ENCODE peak calls at places on chromosomes 3 and 15, in nine cellular contexts. One of them, this sample, is unnamed.

GRCh38 chr3:66405701-66406091 is 95.1 kb downstream of the LRIG1 start:
- DNase-seq in body of pancreas: no peak
- DNase-seq in stimulated activated CD4-positive, alpha-beta T cell treated with anti-CD3 and anti-CD28 coated beads, Interleukin-2, amount 100 ng/mL, for 24 hours: no peak
- DNase-seq in breast epithelium: no peak
- DNase-seq in Calu3: no peak
- DNase-seq in B cell: no peak
- DNase-seq in NCI-H187 treated with DMSO at 0.1 percent for 48 hours: no peak
- DNase-seq in AG08396: peak; percentile 71
- DNase-seq in frontal cortex: peak; percentile 60
- DNase-seq in this sample: no peak

GRCh38 chr15:38127306-38127731 is 125.3 kb upstream of the SPRED1 start:
- DNase-seq in body of pancreas: no peak
- DNase-seq in stimulated activated CD4-positive, alpha-beta T cell treated with anti-CD3 and anti-CD28 coated beads, Interleukin-2, amount 100 ng/mL, for 24 hours: no peak
- DNase-seq in breast epithelium: no peak
- DNase-seq in Calu3: no peak
- DNase-seq in B cell: no peak
- DNase-seq in NCI-H187 treated with DMSO at 0.1 percent for 48 hours: no peak
- DNase-seq in AG08396: no peak
- DNase-seq in frontal cortex: no peak
- DNase-seq in this sample: no peak

GRCh38 chr15:41862515-41863116 is 24.0 kb downstream of the PLA2G4B start:
- DNase-seq in body of pancreas: peak; percentile 54
- DNase-seq in stimulated activated CD4-positive, alpha-beta T cell treated with anti-CD3 and anti-CD28 coated beads, Interleukin-2, amount 100 ng/mL, for 24 hours: no peak
- DNase-seq in breast epithelium: no peak
- DNase-seq in Calu3: no peak
- DNase-seq in B cell: no peak
- DNase-seq in NCI-H187 treated with DMSO at 0.1 percent for 48 hours: no peak
- DNase-seq in AG08396: no peak
- DNase-seq in frontal cortex: no peak
- DNase-seq in this sample: no peak

GRCh38 chr3:159273070-159273469 is 471.2 kb downstream of the MFSD1 start:
- DNase-seq in body of pancreas: no peak
- DNase-seq in stimulated activated CD4-positive, alpha-beta T cell treated with anti-CD3 and anti-CD28 coated beads, Interleukin-2, amount 100 ng/mL, for 24 hours: no peak
- DNase-seq in breast epithelium: no peak
- DNase-seq in Calu3: no peak
- DNase-seq in B cell: no peak
- DNase-seq in NCI-H187 treated with DMSO at 0.1 percent for 48 hours: no peak
- DNase-seq in AG08396: no peak
- DNase-seq in frontal cortex: no peak
- DNase-seq in this sample: no peak

GRCh38 chr3:4583441-4583840 is 90.3 kb downstream of the ITPR1 start:
- DNase-seq in body of pancreas: no peak
- DNase-seq in stimulated activated CD4-positive, alpha-beta T cell treated with anti-CD3 and anti-CD28 coated beads, Interleukin-2, amount 100 ng/mL, for 24 hours: no peak
- DNase-seq in breast epithelium: no peak
- DNase-seq in Calu3: no peak
- DNase-seq in B cell: no peak
- DNase-seq in NCI-H187 treated with DMSO at 0.1 percent for 48 hours: no peak
- DNase-seq in AG08396: peak; percentile 29
- DNase-seq in frontal cortex: no peak
- DNase-seq in this sample: no peak

GRCh38 chr3:61030469-61031035 is 220.7 kb downstream of the FHIT start:
- DNase-seq in body of pancreas: no peak
- DNase-seq in stimulated activated CD4-positive, alpha-beta T cell treated with anti-CD3 and anti-CD28 coated beads, Interleukin-2, amount 100 ng/mL, for 24 hours: no peak
- DNase-seq in breast epithelium: no peak
- DNase-seq in Calu3: no peak
- DNase-seq in B cell: no peak
- DNase-seq in NCI-H187 treated with DMSO at 0.1 percent for 48 hours: no peak
- DNase-seq in AG08396: no peak
- DNase-seq in frontal cortex: no peak
- DNase-seq in this sample: no peak

GRCh38 chr3:98901032-98901464 is 447 bp downstream of the DCBLD2 start:
- DNase-seq in body of pancreas: peak; percentile 53
- DNase-seq in stimulated activated CD4-positive, alpha-beta T cell treated with anti-CD3 and anti-CD28 coated beads, Interleukin-2, amount 100 ng/mL, for 24 hours: peak; percentile 17
- DNase-seq in breast epithelium: no peak
- DNase-seq in Calu3: peak; percentile 54
- DNase-seq in B cell: no peak
- DNase-seq in NCI-H187 treated with DMSO at 0.1 percent for 48 hours: no peak
- DNase-seq in AG08396: peak; percentile 63
- DNase-seq in frontal cortex: peak; percentile 44
- DNase-seq in this sample: no peak

GRCh38 chr3:10116138-10116460 is 624 bp downstream of the BRK1 start:
- DNase-seq in body of pancreas: no peak
- DNase-seq in stimulated activated CD4-positive, alpha-beta T cell treated with anti-CD3 and anti-CD28 coated beads, Interleukin-2, amount 100 ng/mL, for 24 hours: no peak
- DNase-seq in breast epithelium: no peak
- DNase-seq in Calu3: peak; percentile 6
- DNase-seq in B cell: no peak
- DNase-seq in NCI-H187 treated with DMSO at 0.1 percent for 48 hours: no peak
- DNase-seq in AG08396: peak; percentile 34
- DNase-seq in frontal cortex: no peak
- DNase-seq in this sample: no peak

GRCh38 chr3:132660745-132661067 is 577 bp downstream of the UBA5 start:
- DNase-seq in body of pancreas: no peak
- DNase-seq in stimulated activated CD4-positive, alpha-beta T cell treated with anti-CD3 and anti-CD28 coated beads, Interleukin-2, amount 100 ng/mL, for 24 hours: no peak
- DNase-seq in breast epithelium: no peak
- DNase-seq in Calu3: no peak
- DNase-seq in B cell: no peak
- DNase-seq in NCI-H187 treated with DMSO at 0.1 percent for 48 hours: no peak
- DNase-seq in AG08396: peak; percentile 40
- DNase-seq in frontal cortex: peak; percentile 10
- DNase-seq in this sample: no peak

GRCh38 chr3:79341961-79342360 is 425.8 kb downstream of the ROBO1 start:
- DNase-seq in body of pancreas: no peak
- DNase-seq in stimulated activated CD4-positive, alpha-beta T cell treated with anti-CD3 and anti-CD28 coated beads, Interleukin-2, amount 100 ng/mL, for 24 hours: no peak
- DNase-seq in breast epithelium: no peak
- DNase-seq in Calu3: no peak
- DNase-seq in B cell: no peak
- DNase-seq in NCI-H187 treated with DMSO at 0.1 percent for 48 hours: no peak
- DNase-seq in AG08396: no peak
- DNase-seq in frontal cortex: no peak
- DNase-seq in this sample: no peak

GRCh38 chr15:89364341-89364740 is 29.7 kb upstream of the POLG start:
- DNase-seq in body of pancreas: peak; percentile 62
- DNase-seq in stimulated activated CD4-positive, alpha-beta T cell treated with anti-CD3 and anti-CD28 coated beads, Interleukin-2, amount 100 ng/mL, for 24 hours: no peak
- DNase-seq in breast epithelium: no peak
- DNase-seq in Calu3: no peak
- DNase-seq in B cell: no peak
- DNase-seq in NCI-H187 treated with DMSO at 0.1 percent for 48 hours: no peak
- DNase-seq in AG08396: no peak
- DNase-seq in frontal cortex: no peak
- DNase-seq in this sample: no peak

GRCh38 chr3:142028174-142028833 is 121.0 kb downstream of the TFDP2 start:
- DNase-seq in body of pancreas: peak; percentile 59
- DNase-seq in stimulated activated CD4-positive, alpha-beta T cell treated with anti-CD3 and anti-CD28 coated beads, Interleukin-2, amount 100 ng/mL, for 24 hours: no peak
- DNase-seq in breast epithelium: no peak
- DNase-seq in Calu3: peak; percentile 42
- DNase-seq in B cell: peak; percentile 40
- DNase-seq in NCI-H187 treated with DMSO at 0.1 percent for 48 hours: no peak
- DNase-seq in AG08396: peak; percentile 46
- DNase-seq in frontal cortex: no peak
- DNase-seq in this sample: no peak

GRCh38 chr15:70153948-70154439 is 56.3 kb upstream of the TLE3 start:
- DNase-seq in body of pancreas: no peak
- DNase-seq in stimulated activated CD4-positive, alpha-beta T cell treated with anti-CD3 and anti-CD28 coated beads, Interleukin-2, amount 100 ng/mL, for 24 hours: no peak
- DNase-seq in breast epithelium: no peak
- DNase-seq in Calu3: no peak
- DNase-seq in B cell: no peak
- DNase-seq in NCI-H187 treated with DMSO at 0.1 percent for 48 hours: no peak
- DNase-seq in AG08396: no peak
- DNase-seq in frontal cortex: no peak
- DNase-seq in this sample: no peak

GRCh38 chr15:39171944-39172368 is 408.9 kb upstream of the THBS1 start:
- DNase-seq in body of pancreas: peak; percentile 74
- DNase-seq in stimulated activated CD4-positive, alpha-beta T cell treated with anti-CD3 and anti-CD28 coated beads, Interleukin-2, amount 100 ng/mL, for 24 hours: peak; percentile 47
- DNase-seq in breast epithelium: no peak
- DNase-seq in Calu3: peak; percentile 79
- DNase-seq in B cell: no peak
- DNase-seq in NCI-H187 treated with DMSO at 0.1 percent for 48 hours: peak; percentile 42
- DNase-seq in AG08396: peak; percentile 76
- DNase-seq in frontal cortex: peak; percentile 32
- DNase-seq in this sample: peak; percentile 74

GRCh38 chr15:67839358-67839928 is 402 bp downstream of the RNU6-1 start:
- DNase-seq in body of pancreas: no peak
- DNase-seq in stimulated activated CD4-positive, alpha-beta T cell treated with anti-CD3 and anti-CD28 coated beads, Interleukin-2, amount 100 ng/mL, for 24 hours: peak; percentile 18
- DNase-seq in breast epithelium: no peak
- DNase-seq in Calu3: no peak
- DNase-seq in B cell: peak; percentile 59
- DNase-seq in NCI-H187 treated with DMSO at 0.1 percent for 48 hours: peak; percentile 17
- DNase-seq in AG08396: peak; percentile 71
- DNase-seq in frontal cortex: no peak
- DNase-seq in this sample: no peak

GRCh38 chr3:156250550-156250949 is 130.2 kb downstream of the KCNAB1 start:
- DNase-seq in body of pancreas: no peak
- DNase-seq in stimulated activated CD4-positive, alpha-beta T cell treated with anti-CD3 and anti-CD28 coated beads, Interleukin-2, amount 100 ng/mL, for 24 hours: no peak
- DNase-seq in breast epithelium: no peak
- DNase-seq in Calu3: no peak
- DNase-seq in B cell: no peak
- DNase-seq in NCI-H187 treated with DMSO at 0.1 percent for 48 hours: no peak
- DNase-seq in AG08396: no peak
- DNase-seq in frontal cortex: no peak
- DNase-seq in this sample: no peak

GRCh38 chr3:150072576-150072975 is 101.9 kb upstream of the PFN2 start:
- DNase-seq in body of pancreas: no peak
- DNase-seq in stimulated activated CD4-positive, alpha-beta T cell treated with anti-CD3 and anti-CD28 coated beads, Interleukin-2, amount 100 ng/mL, for 24 hours: no peak
- DNase-seq in breast epithelium: no peak
- DNase-seq in Calu3: no peak
- DNase-seq in B cell: no peak
- DNase-seq in NCI-H187 treated with DMSO at 0.1 percent for 48 hours: no peak
- DNase-seq in AG08396: no peak
- DNase-seq in frontal cortex: no peak
- DNase-seq in this sample: no peak

GRCh38 chr15:90002428-90002844 is 1.3 kb downstream of the ZNF710 start:
- DNase-seq in body of pancreas: peak; percentile 35
- DNase-seq in stimulated activated CD4-positive, alpha-beta T cell treated with anti-CD3 and anti-CD28 coated beads, Interleukin-2, amount 100 ng/mL, for 24 hours: peak; percentile 62
- DNase-seq in breast epithelium: no peak
- DNase-seq in Calu3: peak; percentile 49
- DNase-seq in B cell: peak; percentile 69
- DNase-seq in NCI-H187 treated with DMSO at 0.1 percent for 48 hours: no peak
- DNase-seq in AG08396: peak; percentile 61
- DNase-seq in frontal cortex: no peak
- DNase-seq in this sample: peak; percentile 36

GRCh38 chr3:126925411-126926171 is 57.3 kb upstream of the PLXNA1 start:
- DNase-seq in body of pancreas: peak; percentile 52
- DNase-seq in stimulated activated CD4-positive, alpha-beta T cell treated with anti-CD3 and anti-CD28 coated beads, Interleukin-2, amount 100 ng/mL, for 24 hours: no peak
- DNase-seq in breast epithelium: no peak
- DNase-seq in Calu3: no peak
- DNase-seq in B cell: no peak
- DNase-seq in NCI-H187 treated with DMSO at 0.1 percent for 48 hours: no peak
- DNase-seq in AG08396: no peak
- DNase-seq in frontal cortex: no peak
- DNase-seq in this sample: no peak

GRCh38 chr3:14836049-14836468 is 17.3 kb downstream of the FGD5 start:
- DNase-seq in body of pancreas: peak; percentile 51
- DNase-seq in stimulated activated CD4-positive, alpha-beta T cell treated with anti-CD3 and anti-CD28 coated beads, Interleukin-2, amount 100 ng/mL, for 24 hours: no peak
- DNase-seq in breast epithelium: no peak
- DNase-seq in Calu3: no peak
- DNase-seq in B cell: no peak
- DNase-seq in NCI-H187 treated with DMSO at 0.1 percent for 48 hours: no peak
- DNase-seq in AG08396: no peak
- DNase-seq in frontal cortex: no peak
- DNase-seq in this sample: no peak

GRCh38 chr3:32391643-32392529 is at the start of gene CMTM7:
- DNase-seq in body of pancreas: peak; percentile 78
- DNase-seq in stimulated activated CD4-positive, alpha-beta T cell treated with anti-CD3 and anti-CD28 coated beads, Interleukin-2, amount 100 ng/mL, for 24 hours: peak; percentile 70
- DNase-seq in breast epithelium: peak; percentile 64
- DNase-seq in Calu3: peak; percentile 86
- DNase-seq in B cell: peak; percentile 71
- DNase-seq in NCI-H187 treated with DMSO at 0.1 percent for 48 hours: no peak
- DNase-seq in AG08396: peak; percentile 86
- DNase-seq in frontal cortex: peak; percentile 33
- DNase-seq in this sample: no peak

GRCh38 chr3:149658444-149659172 is 783 bp upstream of the WWTR1 start:
- DNase-seq in body of pancreas: peak; percentile 73
- DNase-seq in stimulated activated CD4-positive, alpha-beta T cell treated with anti-CD3 and anti-CD28 coated beads, Interleukin-2, amount 100 ng/mL, for 24 hours: peak; percentile 25
- DNase-seq in breast epithelium: peak; percentile 71
- DNase-seq in Calu3: peak; percentile 84
- DNase-seq in B cell: no peak
- DNase-seq in NCI-H187 treated with DMSO at 0.1 percent for 48 hours: no peak
- DNase-seq in AG08396: peak; percentile 81
- DNase-seq in frontal cortex: peak; percentile 72
- DNase-seq in this sample: peak; percentile 51

GRCh38 chr15:57183041-57183440 is 193.3 kb upstream of the CGNL1 start:
- DNase-seq in body of pancreas: no peak
- DNase-seq in stimulated activated CD4-positive, alpha-beta T cell treated with anti-CD3 and anti-CD28 coated beads, Interleukin-2, amount 100 ng/mL, for 24 hours: no peak
- DNase-seq in breast epithelium: no peak
- DNase-seq in Calu3: no peak
- DNase-seq in B cell: no peak
- DNase-seq in NCI-H187 treated with DMSO at 0.1 percent for 48 hours: no peak
- DNase-seq in AG08396: peak; percentile 10
- DNase-seq in frontal cortex: no peak
- DNase-seq in this sample: no peak

GRCh38 chr3:19149388-19149787 is 1.1 kb downstream of the KCNH8 start:
- DNase-seq in body of pancreas: no peak
- DNase-seq in stimulated activated CD4-positive, alpha-beta T cell treated with anti-CD3 and anti-CD28 coated beads, Interleukin-2, amount 100 ng/mL, for 24 hours: peak; percentile 7
- DNase-seq in breast epithelium: no peak
- DNase-seq in Calu3: peak; percentile 29
- DNase-seq in B cell: peak; percentile 30
- DNase-seq in NCI-H187 treated with DMSO at 0.1 percent for 48 hours: no peak
- DNase-seq in AG08396: peak; percentile 13
- DNase-seq in frontal cortex: no peak
- DNase-seq in this sample: peak; percentile 31

GRCh38 chr3:10527295-10528016 is 22.1 kb upstream of the ATP2B2 start:
- DNase-seq in body of pancreas: no peak
- DNase-seq in stimulated activated CD4-positive, alpha-beta T cell treated with anti-CD3 and anti-CD28 coated beads, Interleukin-2, amount 100 ng/mL, for 24 hours: no peak
- DNase-seq in breast epithelium: peak; percentile 30
- DNase-seq in Calu3: no peak
- DNase-seq in B cell: no peak
- DNase-seq in NCI-H187 treated with DMSO at 0.1 percent for 48 hours: no peak
- DNase-seq in AG08396: no peak
- DNase-seq in frontal cortex: no peak
- DNase-seq in this sample: peak; percentile 28

GRCh38 chr3:79467721-79468120 is 300.1 kb downstream of the ROBO1 start:
- DNase-seq in body of pancreas: no peak
- DNase-seq in stimulated activated CD4-positive, alpha-beta T cell treated with anti-CD3 and anti-CD28 coated beads, Interleukin-2, amount 100 ng/mL, for 24 hours: no peak
- DNase-seq in breast epithelium: no peak
- DNase-seq in Calu3: peak; percentile 1
- DNase-seq in B cell: no peak
- DNase-seq in NCI-H187 treated with DMSO at 0.1 percent for 48 hours: no peak
- DNase-seq in AG08396: no peak
- DNase-seq in frontal cortex: no peak
- DNase-seq in this sample: no peak

GRCh38 chr3:4981688-4982494 is 2.7 kb downstream of the BHLHE40 start:
- DNase-seq in body of pancreas: peak; percentile 81
- DNase-seq in stimulated activated CD4-positive, alpha-beta T cell treated with anti-CD3 and anti-CD28 coated beads, Interleukin-2, amount 100 ng/mL, for 24 hours: no peak
- DNase-seq in breast epithelium: no peak
- DNase-seq in Calu3: no peak
- DNase-seq in B cell: no peak
- DNase-seq in NCI-H187 treated with DMSO at 0.1 percent for 48 hours: no peak
- DNase-seq in AG08396: peak; percentile 43
- DNase-seq in frontal cortex: no peak
- DNase-seq in this sample: no peak

GRCh38 chr3:177470200-177470941 is 273.1 kb upstream of the TBL1XR1 start:
- DNase-seq in body of pancreas: no peak
- DNase-seq in stimulated activated CD4-positive, alpha-beta T cell treated with anti-CD3 and anti-CD28 coated beads, Interleukin-2, amount 100 ng/mL, for 24 hours: no peak
- DNase-seq in breast epithelium: no peak
- DNase-seq in Calu3: no peak
- DNase-seq in B cell: no peak
- DNase-seq in NCI-H187 treated with DMSO at 0.1 percent for 48 hours: no peak
- DNase-seq in AG08396: no peak
- DNase-seq in frontal cortex: no peak
- DNase-seq in this sample: no peak

GRCh38 chr3:13877911-13878710 is 1.8 kb downstream of the WNT7A start:
- DNase-seq in body of pancreas: no peak
- DNase-seq in stimulated activated CD4-positive, alpha-beta T cell treated with anti-CD3 and anti-CD28 coated beads, Interleukin-2, amount 100 ng/mL, for 24 hours: peak; percentile 29
- DNase-seq in breast epithelium: no peak
- DNase-seq in Calu3: peak; percentile 25
- DNase-seq in B cell: no peak
- DNase-seq in NCI-H187 treated with DMSO at 0.1 percent for 48 hours: no peak
- DNase-seq in AG08396: no peak
- DNase-seq in frontal cortex: peak; percentile 48
- DNase-seq in this sample: no peak

GRCh38 chr3:14801668-14802067 is 17.1 kb upstream of the FGD5 start:
- DNase-seq in body of pancreas: no peak
- DNase-seq in stimulated activated CD4-positive, alpha-beta T cell treated with anti-CD3 and anti-CD28 coated beads, Interleukin-2, amount 100 ng/mL, for 24 hours: no peak
- DNase-seq in breast epithelium: no peak
- DNase-seq in Calu3: no peak
- DNase-seq in B cell: no peak
- DNase-seq in NCI-H187 treated with DMSO at 0.1 percent for 48 hours: no peak
- DNase-seq in AG08396: no peak
- DNase-seq in frontal cortex: no peak
- DNase-seq in this sample: no peak

GRCh38 chr3:158471639-158472294 is 99.2 kb upstream of the MLF1 start:
- DNase-seq in body of pancreas: no peak
- DNase-seq in stimulated activated CD4-positive, alpha-beta T cell treated with anti-CD3 and anti-CD28 coated beads, Interleukin-2, amount 100 ng/mL, for 24 hours: no peak
- DNase-seq in breast epithelium: no peak
- DNase-seq in Calu3: no peak
- DNase-seq in B cell: no peak
- DNase-seq in NCI-H187 treated with DMSO at 0.1 percent for 48 hours: no peak
- DNase-seq in AG08396: peak; percentile 39
- DNase-seq in frontal cortex: no peak
- DNase-seq in this sample: no peak

This sample was measured in mesothelial cell of epicardium.